ENCODE peak calls at places on chromosomes 12 and 14, in ten cellular contexts. V is HCT116, X is neural crest cell, Y is Calu3, J is IMR-90, Z is RWPE1, S is fibroblast of mammary gland, T is kidney, U is ovary, G is A549. O is an unnamed sample.

GRCh38 chr12:41205070-41205715 is 17.1 kb downstream of the PDZRN4 start:
- DNase-seq in T (no peak), U (no peak), G (no peak), S (no peak), J (no peak), Y (peak; percentile 4), Z (no peak), X (no peak), V (no peak), O (no peak)

GRCh38 chr14:62084020-62084419 is 321.8 kb downstream of the SNAPC1 start:
- DNase-seq in V (no peak), G (no peak), U (no peak), S (no peak), T (no peak), Y (no peak), J (no peak), Z (no peak), X (no peak), O (no peak)

GRCh38 chr12:99111600-99111999 is 466.5 kb downstream of the APAF1 start:
- DNase-seq in V (no peak), S (no peak), J (no peak), Y (no peak), X (no peak), U (no peak), G (no peak), T (no peak), Z (no peak), O (no peak)

GRCh38 chr12:132825089-132825488 is 3.6 kb downstream of the GOLGA3 start:
- DNase-seq in Y (no peak), J (no peak), X (no peak), S (no peak), G (no peak), T (no peak), Z (no peak), U (no peak), V (no peak), O (no peak)

GRCh38 chr12:52370906-52371608 is 3.8 kb upstream of the KRT85 start:
- DNase-seq in Z (no peak), V (no peak), T (peak; percentile 71), U (peak; percentile 27), Y (no peak), G (no peak), X (no peak), J (peak; percentile 46), S (peak; percentile 67), O (no peak)

GRCh38 chr12:5186715-5187114 is 143.0 kb downstream of the KCNA5 start:
- DNase-seq in U (no peak), T (no peak), Z (no peak), G (no peak), Y (no peak), J (no peak), V (no peak), X (no peak), S (no peak), O (no peak)

GRCh38 chr14:64654072-64654899 is 49.9 kb upstream of the PLEKHG3 start:
- DNase-seq in T (no peak), G (peak; percentile 51), J (peak; percentile 96), U (no peak), S (peak; percentile 95), Y (peak; percentile 12), V (no peak), X (no peak), Z (no peak), O (no peak)

GRCh38 chr14:20604291-20604690 is 13.1 kb upstream of the RNASE12 start:
- DNase-seq in Z (no peak), Y (no peak), V (no peak), X (no peak), U (no peak), T (no peak), S (no peak), J (no peak), G (no peak), O (no peak)

GRCh38 chr12:19916982-19917381 is 451.4 kb upstream of the PDE3A start:
- DNase-seq in J (no peak), Y (no peak), S (no peak), Z (no peak), G (no peak), T (no peak), V (no peak), U (no peak), X (no peak), O (no peak)

GRCh38 chr12:65907465-65907864 is 83.2 kb downstream of the HMGA2 start:
- DNase-seq in U (no peak), Y (no peak), G (no peak), S (no peak), T (no peak), V (no peak), J (no peak), Z (no peak), X (no peak), O (no peak)

GRCh38 chr14:100868621-100869370 is 34.7 kb downstream of the RTL1 start:
- DNase-seq in J (no peak), Y (no peak), U (no peak), V (no peak), S (no peak), Z (no peak), X (no peak), T (peak; percentile 33), G (no peak), O (peak; percentile 11)

GRCh38 chr14:20794644-20795369 is 7.8 kb downstream of the RNASE1 start:
- DNase-seq in Y (no peak), J (no peak), Z (no peak), T (no peak), U (no peak), S (no peak), G (no peak), V (no peak), X (no peak), O (no peak)

GRCh38 chr12:25694072-25694471 is 141.0 kb upstream of the LMNTD1 start:
- DNase-seq in X (no peak), V (no peak), T (no peak), Y (no peak), U (no peak), G (no peak), Z (peak; percentile 13), S (peak; percentile 93), J (peak; percentile 85), O (no peak)

GRCh38 chr12:110930348-110931314 is 10.3 kb upstream of the MYL2 start:
- DNase-seq in Y (no peak), V (no peak), J (no peak), T (peak; percentile 21), Z (no peak), X (no peak), U (no peak), S (no peak), G (no peak), O (no peak)

GRCh38 chr14:28820677-28821076 is 54.1 kb downstream of the FOXG1 start:
- DNase-seq in J (no peak), T (no peak), S (no peak), V (no peak), U (no peak), G (no peak), X (no peak), Y (no peak), Z (no peak), O (no peak)

GRCh38 chr12:105330938-105331804 is 680 bp downstream of the C12orf75 start:
- DNase-seq in Z (peak; percentile 27), S (no peak), U (no peak), V (no peak), Y (peak; percentile 40), J (no peak), G (no peak), X (peak; percentile 28), T (peak; percentile 74), O (no peak)
- TF ChIP-seq CTCF in Z (no peak), S (no peak), U (no peak), V (no peak), Y (no peak), J (no peak), G (no peak), X (no peak), T (no peak), O (no peak)

DNA sequence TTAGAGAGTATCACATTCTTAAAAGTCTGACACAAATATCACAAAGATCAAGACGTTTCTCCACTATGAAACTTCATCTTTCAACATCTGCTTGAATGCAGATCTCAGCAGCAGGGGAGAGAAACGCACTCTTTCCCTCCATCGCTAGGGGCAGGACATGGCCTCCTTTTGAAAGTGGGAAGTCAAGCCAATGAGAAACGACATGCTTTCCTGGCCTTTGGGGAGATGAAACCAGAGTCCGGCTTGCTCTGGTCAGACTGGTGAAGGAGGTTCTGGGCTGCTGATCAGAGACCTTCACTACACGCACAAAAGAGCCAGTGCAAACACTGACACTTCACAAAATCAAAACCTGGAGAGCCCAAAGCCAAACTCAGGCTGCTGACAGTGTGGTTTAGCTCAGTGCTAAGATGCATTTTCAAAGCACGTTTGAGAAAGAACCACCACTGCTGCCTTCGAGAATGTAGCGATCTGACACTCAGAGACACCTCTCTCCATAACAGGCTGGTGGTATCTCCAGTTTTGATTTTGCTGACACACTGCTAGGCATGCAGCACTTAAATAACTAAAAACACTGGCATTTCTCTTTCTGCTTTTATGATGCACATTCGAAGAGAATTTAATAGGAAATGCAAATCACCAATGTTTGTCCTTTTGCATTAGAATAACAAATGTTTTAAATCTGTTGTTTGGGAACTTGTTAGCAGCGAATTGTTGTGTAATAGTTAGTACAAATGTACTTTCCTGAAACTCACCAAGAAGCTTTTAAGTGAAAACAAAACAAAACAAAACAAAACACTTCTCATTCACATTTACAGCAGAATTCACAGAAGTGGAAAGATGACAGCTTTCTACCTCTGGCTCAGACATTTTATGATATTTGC is 93.9 kb upstream of the OVCH1 start:
- DNase-seq in T (no peak), G (no peak), J (peak; percentile 24), S (peak; percentile 69), V (no peak), Y (no peak), X (peak; percentile 25), U (peak; percentile 24), Z (no peak), O (peak; percentile 26)
- TF ChIP-seq CTCF in T (peak; percentile 15), G (no peak), J (peak; percentile 31), S (peak; percentile 65), V (no peak), Y (no peak), X (peak; percentile 62), U (no peak), Z (no peak), O (peak; percentile 57)

DNA sequence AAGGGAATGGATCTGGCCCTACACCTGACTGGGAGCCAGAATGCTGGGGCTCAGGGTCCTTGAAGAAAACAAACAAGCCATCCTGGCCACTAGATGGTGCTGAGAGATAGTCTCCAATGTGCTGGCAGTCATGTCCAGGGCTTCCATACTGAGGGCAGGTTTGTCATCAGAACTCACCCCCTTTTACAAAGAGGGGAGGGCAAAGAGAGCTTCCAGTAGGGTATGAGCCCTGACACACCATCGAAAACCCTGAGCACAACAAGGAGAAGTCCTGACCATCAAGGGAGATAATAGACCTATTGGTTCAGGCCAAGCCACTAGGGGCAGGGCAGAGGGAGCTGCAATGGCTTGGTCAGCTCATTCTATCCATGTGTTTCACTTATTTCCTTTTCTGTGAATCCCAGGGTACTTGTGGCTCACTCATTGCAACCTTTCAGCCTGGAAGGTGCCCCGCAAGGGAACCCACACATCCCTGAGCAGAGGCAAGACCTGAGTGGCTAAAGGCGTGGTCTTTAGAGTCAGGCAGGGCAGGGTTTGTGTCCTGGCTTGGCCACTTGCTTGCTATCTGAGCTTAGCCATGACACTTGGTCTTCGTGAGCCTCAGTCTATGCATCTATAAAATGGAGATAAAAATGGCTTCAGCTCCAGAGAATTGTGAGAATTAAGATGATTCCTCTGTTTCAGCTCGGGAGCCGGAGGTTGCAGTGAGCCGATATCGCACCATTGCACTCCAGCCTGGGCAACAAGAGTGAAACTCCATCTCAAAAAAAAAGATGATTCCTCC is 6.2 kb upstream of the PLEKHH1 start:
- DNase-seq in J (peak; percentile 45), S (peak; percentile 54), V (peak; percentile 59), Y (peak; percentile 45), T (no peak), Z (peak; percentile 55), G (peak; percentile 54), X (peak; percentile 30), U (no peak), O (peak; percentile 56)
- TF ChIP-seq CTCF in J (peak; percentile 53), S (peak; percentile 64), V (peak; percentile 98), Y (peak; percentile 90), T (peak; percentile 69), Z (peak; percentile 83), G (peak; percentile 95), X (peak; percentile 74), U (peak; percentile 20), O (peak; percentile 63)

GRCh38 chr14:87745507-87746118 is 247.4 kb downstream of the GALC start:
- DNase-seq in U (no peak), S (peak; percentile 53), Y (peak; percentile 44), J (peak; percentile 7), Z (peak; percentile 54), G (peak; percentile 12), T (no peak), X (peak; percentile 25), V (peak; percentile 3), O (peak; percentile 52)
- TF ChIP-seq CTCF in U (no peak), S (peak; percentile 73), Y (peak; percentile 42), J (peak; percentile 36), Z (peak; percentile 65), G (peak; percentile 41), T (peak; percentile 51), X (peak; percentile 75), V (no peak), O (peak; percentile 72)